ENCODE peak calls at places on chromosomes 12 and 14, in seven cellular contexts. U, G, Z, V, Q, C and B are unnamed samples.

GRCh38 chr14:38309522-38310262 is 53.8 kb upstream of the CLEC14A start:
- DNase-seq in U (no peak), G (no peak), Z (no peak), V (no peak), Q (no peak), C (no peak), B (no peak)

GRCh38 chr12:112419269-112420133 is 754 bp downstream of the PTPN11 start:
- DNase-seq in U (peak), G (no peak), Z (peak), V (peak), Q (no peak), C (peak), B (peak)

GRCh38 chr12:88141425-88141773 is 489 bp downstream of the CEP290 start:
- DNase-seq in U (no peak), G (no peak), Z (no peak), V (no peak), Q (no peak), C (no peak), B (no peak)

GRCh38 chr12:52436828-52437474 is 2.8 kb upstream of the KRT75 start:
- DNase-seq in U (no peak), G (no peak), Z (no peak), V (no peak), Q (no peak), C (no peak), B (no peak)

GRCh38 chr14:106605548-106606448 is 1079.4 kb downstream of the TMEM121 start:
- DNase-seq in U (peak), G (no peak), Z (peak), V (no peak), Q (no peak), C (peak), B (no peak)

GRCh38 chr14:104321151-104322130 is 183.1 kb downstream of the KIF26A start:
- DNase-seq in U (no peak), G (peak), Z (no peak), V (no peak), Q (no peak), C (no peak), B (no peak)

GRCh38 chr12:54933381-54933780 is 51.2 kb downstream of the TESPA1 start:
- DNase-seq in U (peak), G (no peak), Z (no peak), V (no peak), Q (no peak), C (no peak), B (no peak)

GRCh38 chr12:57214398-57214781 is 2.2 kb upstream of the NXPH4 start:
- DNase-seq in U (peak), G (no peak), Z (peak), V (no peak), Q (peak), C (peak), B (peak)

GRCh38 chr12:106128526-106129430 is 10.0 kb downstream of the NUAK1 start:
- DNase-seq in U (no peak), G (no peak), Z (no peak), V (no peak), Q (peak), C (no peak), B (no peak)

GRCh38 chr14:38730420-38730819 is 372.6 kb downstream of the SEC23A start:
- DNase-seq in U (no peak), G (no peak), Z (no peak), V (no peak), Q (no peak), C (no peak), B (no peak)

GRCh38 chr14:99602054-99602787 is 1.8 kb downstream of the CCDC85C start:
- DNase-seq in U (peak), G (no peak), Z (peak), V (no peak), Q (peak), C (no peak), B (no peak)

GRCh38 chr12:62772556-62772955 is 162.4 kb downstream of the PPM1H start:
- DNase-seq in U (no peak), G (no peak), Z (peak), V (no peak), Q (no peak), C (no peak), B (peak)

GRCh38 chr12:131057211-131057721 is 103.6 kb downstream of the ADGRD1 start:
- DNase-seq in U (no peak), G (no peak), Z (no peak), V (no peak), Q (no peak), C (no peak), B (no peak)

GRCh38 chr14:42174357-42174756 is 567.7 kb downstream of the LRFN5 start:
- DNase-seq in U (no peak), G (no peak), Z (no peak), V (no peak), Q (peak), C (no peak), B (no peak)